ENCODE peak calls at places on chromosomes 16 and 17, in seven cellular contexts. Z is uterus; K is coronary artery; F is heart right ventricle; W is hepatocyte; V is tibial artery; T is CD4-positive, alpha-beta T cell. L is an unnamed sample.

GRCh38 chr17:78925662-78926555 is 722 bp upstream of the TIMP2 start:
- DNase-seq in Z (peak), K (peak), F (peak), W (peak), V (peak), T (no peak), L (peak)

GRCh38 chr17:49670641-49671040 is 7.3 kb downstream of the SPOP start:
- DNase-seq in Z (no peak), K (no peak), F (no peak), W (no peak), V (no peak), T (no peak), L (no peak)

GRCh38 chr16:2838928-2839327 is 8.8 kb downstream of the ZG16B start:
- DNase-seq in Z (peak), K (no peak), F (peak), W (peak), V (no peak), T (peak), L (peak)

GRCh38 chr17:31096106-31096436 is 1.3 kb downstream of the NF1 start:
- DNase-seq in Z (no peak), K (no peak), F (no peak), W (no peak), V (no peak), T (no peak), L (no peak)

GRCh38 chr16:75378616-75379015 is 54.7 kb downstream of the CFDP1 start:
- DNase-seq in Z (no peak), K (no peak), F (no peak), W (no peak), V (no peak), T (no peak), L (no peak)

GRCh38 chr16:74226361-74226979 is 70.1 kb upstream of the PSMD7 start:
- DNase-seq in Z (no peak), K (no peak), F (no peak), W (peak), V (no peak), T (no peak), L (no peak)

GRCh38 chr17:73305845-73306836 is 5.7 kb downstream of the CDC42EP4 start:
- DNase-seq in Z (no peak), K (no peak), F (no peak), W (no peak), V (no peak), T (no peak), L (no peak)

GRCh38 chr17:80847506-80848230 is 144.0 kb upstream of the CHMP6 start:
- DNase-seq in Z (no peak), K (no peak), F (no peak), W (no peak), V (peak), T (peak), L (peak)

GRCh38 chr17:36534117-36534880 is at the start of gene MYO19:
- DNase-seq in Z (peak), K (peak), F (peak), W (peak), V (peak), T (peak), L (peak)

GRCh38 chr16:7363397-7364053 is 30.9 kb downstream of the RBFOX1 start:
- DNase-seq in Z (no peak), K (no peak), F (peak), W (peak), V (no peak), T (no peak), L (no peak)

GRCh38 chr16:12311887-12312286 is 335.4 kb downstream of the SNX29 start:
- DNase-seq in Z (no peak), K (no peak), F (no peak), W (no peak), V (no peak), T (no peak), L (no peak)

GRCh38 chr17:74118504-74118903 is 85.0 kb upstream of the RPL38 start:
- DNase-seq in Z (no peak), K (no peak), F (no peak), W (peak), V (peak), T (no peak), L (no peak)

GRCh38 chr17:72411124-72411563 is 290.3 kb downstream of the SOX9 start:
- DNase-seq in Z (no peak), K (no peak), F (no peak), W (no peak), V (no peak), T (no peak), L (no peak)

GRCh38 chr17:27575912-27576252 is 55.1 kb upstream of the LGALS9 start:
- DNase-seq in Z (no peak), K (no peak), F (no peak), W (no peak), V (no peak), T (no peak), L (no peak)

GRCh38 chr17:28645576-28645939 is 600 bp upstream of the BLTP2 start:
- DNase-seq in Z (no peak), K (no peak), F (no peak), W (no peak), V (no peak), T (no peak), L (no peak)

GRCh38 chr17:9224485-9224884 is 203.2 kb downstream of the NTN1 start:
- DNase-seq in Z (no peak), K (no peak), F (no peak), W (no peak), V (no peak), T (no peak), L (no peak)

GRCh38 chr17:45971698-45972141 is 27.3 kb upstream of the STH start:
- DNase-seq in Z (no peak), K (no peak), F (no peak), W (no peak), V (no peak), T (no peak), L (no peak)

GRCh38 chr16:47664653-47665325 is 203.7 kb downstream of the PHKB start:
- DNase-seq in Z (no peak), K (no peak), F (no peak), W (peak), V (no peak), T (no peak), L (no peak)

GRCh38 chr16:17379121-17379571 is 91.6 kb downstream of the XYLT1 start:
- DNase-seq in Z (peak), K (no peak), F (peak), W (peak), V (peak), T (no peak), L (no peak)

GRCh38 chr17:78759203-78759968 is 22.7 kb downstream of the CYTH1 start:
- DNase-seq in Z (no peak), K (no peak), F (peak), W (peak), V (no peak), T (peak), L (peak)

GRCh38 chr17:58968662-58969061 is 138.0 kb downstream of the TRIM37 start:
- DNase-seq in Z (no peak), K (no peak), F (no peak), W (no peak), V (no peak), T (no peak), L (no peak)

GRCh38 chr17:1398900-1399299 is 1.1 kb downstream of the YWHAE start:
- DNase-seq in Z (no peak), K (no peak), F (no peak), W (peak), V (no peak), T (no peak), L (peak)

GRCh38 chr17:45260204-45260783 is 1.6 kb downstream of the SPATA32 start:
- DNase-seq in Z (no peak), K (no peak), F (no peak), W (no peak), V (no peak), T (no peak), L (no peak)

GRCh38 chr16:67019171-67019570 is 9.8 kb upstream of the CBFB start:
- DNase-seq in Z (peak), K (peak), F (no peak), W (no peak), V (peak), T (no peak), L (no peak)

GRCh38 chr17:66655861-66656260 is 179.1 kb upstream of the CACNG5 start:
- DNase-seq in Z (no peak), K (no peak), F (no peak), W (no peak), V (no peak), T (no peak), L (peak)

GRCh38 chr17:70558821-70559220 is 389.5 kb downstream of the KCNJ2 start:
- DNase-seq in Z (no peak), K (no peak), F (no peak), W (no peak), V (no peak), T (no peak), L (no peak)

GRCh38 chr17:83078378-83079339 is 750 bp upstream of the METRNL start:
- DNase-seq in Z (peak), K (no peak), F (no peak), W (peak), V (no peak), T (no peak), L (peak)

GRCh38 chr17:81599719-81600486 is 37.0 kb downstream of the NPLOC4 start:
- DNase-seq in Z (no peak), K (no peak), F (peak), W (no peak), V (no peak), T (no peak), L (no peak)

GRCh38 chr17:2705888-2706795 is 5.4 kb downstream of the CLUH start:
- DNase-seq in Z (no peak), K (no peak), F (no peak), W (no peak), V (no peak), T (no peak), L (no peak)

GRCh38 chr17:57871155-57871554 is 21.3 kb upstream of the MRPS23 start:
- DNase-seq in Z (no peak), K (no peak), F (no peak), W (no peak), V (no peak), T (no peak), L (no peak)

GRCh38 chr17:57373756-57374155 is 117.4 kb downstream of the MSI2 start:
- DNase-seq in Z (no peak), K (no peak), F (no peak), W (no peak), V (no peak), T (no peak), L (no peak)

GRCh38 chr17:63817736-63818385 is 9.4 kb upstream of the PSMC5 start:
- DNase-seq in Z (no peak), K (no peak), F (no peak), W (no peak), V (no peak), T (no peak), L (no peak)

GRCh38 chr17:72422505-72423285 is 301.9 kb downstream of the SOX9 start:
- DNase-seq in Z (no peak), K (peak), F (peak), W (peak), V (peak), T (no peak), L (peak)

GRCh38 chr16:63876096-63876495 is 1245.8 kb downstream of the CDH11 start:
- DNase-seq in Z (no peak), K (no peak), F (no peak), W (no peak), V (no peak), T (no peak), L (no peak)

GRCh38 chr16:69187891-69188451 is 1.0 kb downstream of the SNTB2 start:
- DNase-seq in Z (peak), K (no peak), F (peak), W (peak), V (peak), T (peak), L (peak)

GRCh38 chr16:50985733-50986132 is 165.3 kb downstream of the SALL1 start:
- DNase-seq in Z (no peak), K (no peak), F (no peak), W (no peak), V (no peak), T (no peak), L (no peak)

GRCh38 chr17:60423865-60424264 is 1.6 kb downstream of the CHCT1 start:
- DNase-seq in Z (no peak), K (no peak), F (no peak), W (no peak), V (no peak), T (no peak), L (peak)

GRCh38 chr16:87602821-87603683 is 744 bp downstream of the JPH3 start:
- DNase-seq in Z (no peak), K (no peak), F (no peak), W (no peak), V (no peak), T (no peak), L (no peak)
- TF ChIP-seq CTCF in Z (no peak), K (no peak), F (no peak), W (no peak), V (no peak), T (no peak), L (no peak)

DNA sequence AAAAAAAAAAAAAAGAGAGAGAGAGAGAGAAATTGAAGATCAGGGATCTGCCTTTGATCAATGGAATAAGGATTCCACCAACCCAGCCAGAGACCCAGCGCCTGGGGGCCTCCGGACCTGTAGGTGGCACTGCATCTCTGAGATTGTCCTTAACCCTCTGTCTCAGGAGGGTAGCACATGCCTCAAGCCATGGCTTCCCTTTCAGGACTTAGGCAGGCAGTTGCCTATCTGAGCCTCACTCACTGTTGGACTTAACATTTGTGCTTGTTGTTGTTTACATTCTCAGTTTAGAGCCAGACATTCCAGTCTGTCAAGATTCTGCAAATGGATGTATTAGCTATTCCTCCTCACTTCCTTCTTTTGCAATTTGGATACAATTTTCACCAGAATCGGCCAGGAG is 5.1 kb upstream of the SCNN1B start:
- DNase-seq in Z (no peak), K (no peak), F (no peak), W (no peak), V (no peak), T (no peak), L (peak)
- TF ChIP-seq CTCF in Z (no peak), K (no peak), F (peak), W (no peak), V (no peak), T (no peak), L (peak)

GRCh38 chr17:34980681-34981537 is 597 bp downstream of the LIG3 start:
- DNase-seq in Z (peak), K (peak), F (peak), W (peak), V (peak), T (peak), L (peak)
- TF ChIP-seq CTCF in Z (peak), K (no peak), F (peak), W (peak), V (peak), T (peak), L (peak)

GRCh38 chr16:27690604-27691003 is 140.7 kb downstream of the KATNIP start:
- DNase-seq in Z (no peak), K (no peak), F (no peak), W (peak), V (no peak), T (no peak), L (peak)
- TF ChIP-seq CTCF in Z (no peak), K (no peak), F (peak), W (peak), V (peak), T (no peak), L (peak)

GRCh38 chr17:18156171-18156975 is 27.3 kb upstream of the ALKBH5 start:
- DNase-seq in Z (no peak), K (no peak), F (no peak), W (no peak), V (no peak), T (no peak), L (no peak)
- TF ChIP-seq CTCF in Z (no peak), K (no peak), F (no peak), W (no peak), V (no peak), T (no peak), L (no peak)

GRCh38 chr16:1492923-1493745 is at the start of gene TELO2:
- DNase-seq in Z (peak), K (peak), F (peak), W (peak), V (peak), T (peak), L (peak)
- TF ChIP-seq CTCF in Z (no peak), K (no peak), F (no peak), W (no peak), V (no peak), T (peak), L (no peak)

GRCh38 chr16:10988879-10989278 is 44.5 kb downstream of the CLEC16A start:
- DNase-seq in Z (no peak), K (no peak), F (no peak), W (no peak), V (no peak), T (no peak), L (no peak)

GRCh38 chr16:10990378-10990777 is 46.0 kb downstream of the CLEC16A start:
- DNase-seq in Z (no peak), K (no peak), F (no peak), W (no peak), V (no peak), T (no peak), L (no peak)

GRCh38 chr16:10989494-10989893 is 45.1 kb downstream of the CLEC16A start:
- DNase-seq in Z (no peak), K (no peak), F (no peak), W (no peak), V (no peak), T (no peak), L (no peak)

GRCh38 chr16:10987361-10988163 is 43.2 kb downstream of the CLEC16A start:
- DNase-seq in Z (no peak), K (no peak), F (no peak), W (no peak), V (no peak), T (no peak), L (peak)

DNA sequence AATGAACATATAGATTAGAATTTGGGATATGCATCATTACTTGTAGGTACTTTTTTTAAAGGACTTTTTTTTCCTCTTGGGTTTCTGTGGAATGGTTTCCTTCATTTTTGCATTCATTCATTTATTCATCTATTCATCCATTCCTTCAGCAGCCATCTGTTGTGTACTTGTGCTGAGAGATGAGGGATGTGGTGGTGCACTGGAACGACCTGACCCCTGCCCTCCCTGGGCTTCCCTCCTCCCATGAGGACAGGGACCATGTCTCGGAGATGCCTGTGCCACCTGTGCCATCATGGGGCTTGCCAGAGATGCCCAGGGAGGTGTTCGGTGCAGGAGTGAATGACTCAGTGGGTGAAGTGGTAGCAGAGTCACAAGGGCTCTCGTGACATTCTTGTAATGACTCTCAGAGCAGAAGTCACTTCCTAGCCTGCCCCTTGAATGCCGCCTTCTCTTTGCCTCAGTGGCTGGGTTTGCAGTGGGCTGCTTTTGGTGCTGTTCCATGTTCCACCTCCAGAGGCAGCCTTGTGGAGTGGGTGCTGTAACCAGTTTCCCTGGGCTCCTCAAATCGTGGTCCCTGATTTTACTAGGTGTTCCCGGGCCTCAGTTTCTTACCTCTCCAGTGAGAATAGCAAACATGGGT is 43.9 kb downstream of the CLEC16A start:
- DNase-seq in Z (no peak), K (no peak), F (no peak), W (no peak), V (no peak), T (peak), L (peak)
- TF ChIP-seq CTCF in Z (no peak), K (no peak), F (peak), W (peak), V (peak), T (peak), L (peak)

GRCh38 chr16:89170346-89171215 is 967 bp upstream of the CDH15 start:
- DNase-seq in Z (no peak), K (no peak), F (no peak), W (peak), V (no peak), T (no peak), L (peak)
- TF ChIP-seq CTCF in Z (no peak), K (no peak), F (no peak), W (peak), V (no peak), T (no peak), L (no peak)

L was measured in activated CD8-positive, alpha-beta T cell treated with anti-CD3 and anti-CD28 coated beads for 36 hours.